ENCODE peak calls at places on chromosomes 12 and 14, in six cellular contexts. Q is dorsolateral prefrontal cortex, D is coronary artery, I is breast epithelium, G is tibial artery, Y is AG10803. X is an unnamed sample.

GRCh38 chr14:78633747-78634146 is 463.6 kb downstream of the NRXN3 start:
- DNase-seq in I (no peak), Y (no peak), Q (no peak), G (no peak), D (no peak), X (no peak)

GRCh38 chr12:51721281-51721940 is 127.1 kb downstream of the FIGNL2 start:
- DNase-seq in Q (peak), G (peak), I (no peak), D (no peak), Y (no peak), X (no peak)

GRCh38 chr12:75705749-75706719 is 194.6 kb upstream of the KRR1 start:
- DNase-seq in D (no peak), Y (peak), G (peak), Q (no peak), I (no peak), X (no peak)

GRCh38 chr14:22780941-22781605 is 14.6 kb downstream of the OXA1L start:
- DNase-seq in Y (no peak), I (no peak), D (no peak), Q (no peak), G (no peak), X (no peak)

GRCh38 chr14:74846968-74847549 is 28.9 kb downstream of the PROX2 start:
- DNase-seq in G (no peak), Y (peak), I (no peak), Q (no peak), D (no peak), X (no peak)

GRCh38 chr12:94676922-94677321 is 26.6 kb upstream of the TMCC3 start:
- DNase-seq in Y (no peak), G (no peak), I (no peak), D (no peak), Q (no peak), X (no peak)

GRCh38 chr12:44206045-44206444 is 370.2 kb downstream of the TMEM117 start:
- DNase-seq in G (no peak), Q (no peak), Y (no peak), D (no peak), I (no peak), X (no peak)

GRCh38 chr14:52769889-52770288 is 21.5 kb downstream of the GNPNAT1 start:
- DNase-seq in Q (no peak), G (no peak), D (no peak), Y (no peak), I (no peak), X (no peak)

GRCh38 chr12:50981319-50982239 is 29.2 kb downstream of the HIGD1C start:
- DNase-seq in G (no peak), Y (no peak), I (no peak), Q (no peak), D (no peak), X (no peak)

GRCh38 chr12:13887774-13888388 is 93.5 kb downstream of the GRIN2B start:
- DNase-seq in G (no peak), I (no peak), Q (no peak), Y (no peak), D (no peak), X (no peak)

GRCh38 chr14:52346778-52347177 is 32.7 kb downstream of the PTGER2 start:
- DNase-seq in Q (no peak), I (no peak), Y (no peak), D (no peak), G (no peak), X (no peak)

DNA sequence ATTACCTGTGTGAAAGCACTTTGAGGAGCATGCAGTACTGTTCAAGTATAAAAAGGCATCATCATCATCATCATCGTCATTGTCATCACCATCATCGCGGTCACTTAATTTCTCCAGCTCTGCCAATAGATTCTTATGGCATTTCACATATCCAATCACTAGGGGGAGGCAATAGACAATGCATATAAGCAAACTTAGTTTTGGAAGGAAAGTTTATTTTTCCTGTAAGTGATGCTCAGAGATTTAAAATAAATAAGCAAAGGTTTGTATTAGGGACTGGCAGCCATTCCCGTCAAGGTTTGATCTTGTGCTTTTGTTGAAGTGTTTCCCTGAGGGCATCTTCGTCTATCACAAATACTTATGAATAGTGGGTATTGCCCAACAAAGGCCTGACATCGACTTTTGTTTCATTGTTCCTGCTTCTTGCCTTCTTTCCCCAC is 127.4 kb downstream of the KTN1 start:
- DNase-seq in D (no peak), Q (no peak), I (no peak), G (no peak), Y (peak), X (no peak)
- TF ChIP-seq CTCF in D (peak), Q (peak), I (peak), G (peak), Y (peak), X (no peak)

DNA sequence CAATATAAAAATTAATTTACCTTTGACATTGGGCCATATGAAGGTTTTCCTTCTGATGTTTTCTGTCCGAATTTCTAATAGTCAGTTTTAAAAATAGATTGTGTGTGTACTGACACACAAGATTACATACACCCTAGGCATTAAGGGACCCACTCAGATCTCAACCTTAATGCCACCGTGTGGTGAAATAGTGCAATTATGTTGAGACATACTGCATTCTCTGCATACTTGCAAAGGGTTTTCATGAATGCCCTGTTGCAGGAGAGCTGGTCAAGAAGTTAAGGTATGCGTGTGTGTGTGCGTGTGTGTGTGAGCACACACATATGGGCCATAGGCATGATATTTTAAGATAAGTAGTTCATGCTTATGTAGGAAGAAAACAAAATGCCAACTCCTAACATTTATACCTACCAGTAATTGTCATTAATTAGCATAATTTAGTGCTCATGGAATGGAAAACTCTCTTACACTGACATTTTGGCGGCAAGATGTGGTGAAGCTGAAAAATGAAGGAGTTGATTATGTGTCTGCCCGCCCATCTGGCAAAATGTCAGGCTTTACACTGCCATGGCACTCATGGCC is 58.8 kb downstream of the PIK3C2G start:
- DNase-seq in D (no peak), G (no peak), I (no peak), Q (no peak), Y (peak), X (no peak)
- TF ChIP-seq CTCF in D (no peak), G (peak), I (peak), Q (no peak), Y (peak), X (no peak)

DNA sequence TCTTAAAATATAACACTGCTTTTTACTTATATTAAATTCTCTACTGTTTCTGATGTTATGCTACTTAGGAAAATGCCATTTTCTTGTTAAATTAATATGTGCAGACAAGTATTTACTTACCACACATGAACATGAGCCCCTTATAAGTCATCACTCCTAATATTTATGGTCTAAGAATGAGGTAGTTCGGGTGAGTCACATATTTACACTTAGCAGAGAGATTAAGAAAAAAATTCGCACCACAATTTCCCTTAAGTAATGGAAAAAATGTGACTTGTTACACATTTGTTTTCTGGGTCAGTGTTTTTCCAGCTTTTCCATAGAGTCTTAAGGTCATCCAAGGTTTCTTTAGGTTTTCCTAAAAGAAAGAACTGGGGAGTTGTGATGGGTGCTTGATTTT is 68.4 kb downstream of the RERG start:
- DNase-seq in D (no peak), Q (no peak), G (no peak), Y (peak), I (no peak), X (no peak)
- TF ChIP-seq CTCF in D (no peak), Q (no peak), G (no peak), Y (no peak), I (no peak), X (no peak)

GRCh38 chr12:47545938-47546609 is 159.8 kb downstream of the RPAP3 start:
- DNase-seq in Y (peak), D (no peak), G (no peak), I (no peak), Q (no peak), X (no peak)

GRCh38 chr12:47551426-47551851 is 154.4 kb downstream of the RPAP3 start:
- DNase-seq in Y (peak), D (no peak), G (no peak), I (no peak), Q (no peak), X (no peak)

GRCh38 chr12:47549258-47549657 is 156.6 kb downstream of the RPAP3 start:
- DNase-seq in D (no peak), I (no peak), Y (no peak), Q (no peak), G (no peak), X (no peak)

DNA sequence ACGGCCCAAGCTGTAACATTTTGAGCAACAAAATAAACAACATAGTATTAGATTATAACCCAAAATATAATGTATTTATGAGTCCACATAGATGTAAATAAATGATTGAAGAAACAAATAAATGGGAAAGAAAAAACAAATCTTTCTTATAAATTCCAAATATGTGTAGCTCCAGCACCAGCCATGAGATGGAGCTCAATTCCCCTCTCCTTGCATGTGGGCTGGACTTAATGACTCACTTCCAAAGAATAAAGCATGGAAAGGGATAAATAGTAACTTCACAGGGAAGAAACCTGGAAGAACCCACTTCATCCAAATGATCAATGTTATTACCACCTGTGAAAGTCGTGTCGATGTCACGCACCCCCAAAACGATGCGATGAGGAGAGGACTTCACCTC is 158.8 kb downstream of the RPAP3 start:
- DNase-seq in Q (no peak), I (no peak), Y (peak), G (no peak), D (no peak), X (no peak)
- TF ChIP-seq CTCF in Q (no peak), I (no peak), Y (peak), G (no peak), D (no peak), X (no peak)

DNA sequence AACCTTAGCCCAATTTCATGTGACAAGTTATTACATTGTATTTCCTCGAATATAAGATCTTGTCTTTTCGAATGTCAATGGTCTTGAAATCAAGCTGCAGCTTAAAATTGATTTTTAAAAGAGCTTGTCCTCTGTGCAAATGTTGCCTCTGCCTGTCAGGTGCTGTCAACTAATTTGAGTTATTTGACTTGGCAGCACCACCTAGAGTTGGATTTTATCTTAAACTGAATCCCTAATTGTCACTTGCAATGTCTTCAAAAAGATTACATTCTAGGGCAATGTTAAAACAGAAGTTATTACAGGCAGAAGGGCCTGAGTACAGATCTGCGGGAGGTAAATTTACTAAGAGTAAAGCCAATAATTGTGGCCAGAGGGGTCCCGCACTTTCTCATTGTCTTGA is 26.2 kb upstream of the TUNAR start:
- DNase-seq in Q (no peak), G (no peak), D (no peak), Y (no peak), I (no peak), X (no peak)
- TF ChIP-seq CTCF in Q (no peak), G (no peak), D (no peak), Y (no peak), I (no peak), X (no peak)